ENCODE peak calls at places on chromosome 16, in four cellular contexts. G, S, P and C are unnamed samples.

GRCh38 chr16:2043296-2043979 is 4.2 kb downstream of the NTHL1 start:
- DNase-seq in G (no peak), P (no peak), S (no peak), C (no peak)

GRCh38 chr16:57481421-57481820 is 4.9 kb downstream of the DOK4 start:
- DNase-seq in G (no peak), P (no peak), S (no peak), C (no peak)

GRCh38 chr16:8816967-8817662 is 19.5 kb downstream of the PMM2 start:
- DNase-seq in G (no peak), P (no peak), S (peak; percentile 45), C (no peak)

GRCh38 chr16:89009343-89010209 is 32.6 kb upstream of the CBFA2T3 start:
- DNase-seq in S (peak; percentile 25), G (no peak), P (peak; percentile 13), C (no peak)

GRCh38 chr16:50709980-50710379 is 16.6 kb downstream of the NOD2 start:
- DNase-seq in G (no peak), S (no peak), P (no peak), C (no peak)

GRCh38 chr16:1335211-1335971 is 1.9 kb downstream of the BAIAP3 start:
- DNase-seq in S (no peak), G (no peak), P (no peak), C (no peak)

GRCh38 chr16:5024632-5025031 is 9.1 kb downstream of the NAGPA start:
- DNase-seq in S (no peak), P (no peak), G (no peak), C (no peak)

GRCh38 chr16:86884256-86884655 is 305.9 kb downstream of the FOXL1 start:
- DNase-seq in G (no peak), P (no peak), S (no peak), C (no peak)

GRCh38 chr16:48057085-48057484 is 98.7 kb downstream of the ABCC12 start:
- DNase-seq in P (no peak), G (no peak), S (no peak), C (no peak)

GRCh38 chr16:85335584-85336492 is 223.6 kb upstream of the CIBAR2 start:
- DNase-seq in P (no peak), G (no peak), S (no peak), C (no peak)

GRCh38 chr16:57644383-57645014 is 16.1 kb downstream of the ADGRG1 start:
- DNase-seq in P (no peak), G (no peak), S (no peak), C (no peak)

GRCh38 chr16:1309888-1310831 is 724 bp downstream of the UBE2I start:
- DNase-seq in G (peak; percentile 62), P (peak; percentile 57), S (peak; percentile 64), C (peak; percentile 52)

GRCh38 chr16:87131061-87131995 is 185.9 kb downstream of the C16orf95 start:
- DNase-seq in S (no peak), P (no peak), G (no peak), C (no peak)

GRCh38 chr16:61665512-61665911 is 370.7 kb downstream of the CDH8 start:
- DNase-seq in S (no peak), P (no peak), G (no peak), C (no peak)

GRCh38 chr16:3401719-3402397 is 843 bp downstream of the ZNF174 start:
- DNase-seq in P (no peak), G (no peak), S (no peak), C (no peak)

GRCh38 chr16:89115216-89115949 is 21.7 kb downstream of the ACSF3 start:
- DNase-seq in G (peak; percentile 83), S (peak; percentile 96), P (peak; percentile 85), C (peak; percentile 74)

GRCh38 chr16:1491327-1491726 is 1.8 kb upstream of the TELO2 start:
- DNase-seq in G (no peak), P (no peak), S (no peak), C (no peak)

GRCh38 chr16:67719048-67719777 is at the start of gene GFOD2:
- DNase-seq in G (peak; percentile 94), P (peak; percentile 99), S (peak; percentile 96), C (peak; percentile 98)

GRCh38 chr16:87178977-87179376 is 138.2 kb downstream of the C16orf95 start:
- DNase-seq in G (no peak), P (no peak), S (no peak), C (no peak)

GRCh38 chr16:57186630-57187507 is 740 bp downstream of the RSPRY1 start:
- DNase-seq in G (no peak), P (peak; percentile 2), S (peak; percentile 32), C (peak; percentile 9)

GRCh38 chr16:19307587-19308241 is 22.2 kb downstream of the CLEC19A start:
- DNase-seq in G (no peak), S (no peak), P (no peak), C (no peak)

GRCh38 chr16:52480237-52480636 is 66.7 kb downstream of the TOX3 start:
- DNase-seq in G (no peak), S (no peak), P (no peak), C (no peak)

GRCh38 chr16:27314161-27314723 is 468 bp downstream of the IL4R start:
- DNase-seq in S (peak; percentile 42), G (peak; percentile 87), P (peak; percentile 32), C (peak; percentile 35)

GRCh38 chr16:89200850-89201466 is 621 bp upstream of the SLC22A31 start:
- DNase-seq in P (no peak), S (no peak), G (no peak), C (no peak)

GRCh38 chr16:49788505-49788904 is 67.4 kb downstream of the ZNF423 start:
- DNase-seq in G (no peak), S (no peak), P (no peak), C (no peak)